ENCODE peak calls at places on chromosomes 11 and 22, in four cellular contexts. Y, R, D and M are unnamed samples.
A peak's percentile ranks its signal among the peaks of the same experiment; 100 is the strongest.

GRCh38 chr11:128195057-128195751 is 392.2 kb downstream of the ETS1 start:
- DNase-seq in D (no peak), Y (peak; percentile 77), R (no peak), M (no peak)

GRCh38 chr11:131457163-131457562 is 86.7 kb downstream of the NTM start:
- DNase-seq in R (no peak), Y (no peak), D (no peak), M (no peak)

GRCh38 chr11:12377106-12377823 is at the start of gene PARVA:
- DNase-seq in D (peak; percentile 64), Y (peak; percentile 20), R (no peak), M (no peak)

GRCh38 chr11:78478536-78478935 is 60.9 kb upstream of the GAB2 start:
- DNase-seq in Y (no peak), R (no peak), D (no peak), M (no peak)

GRCh38 chr22:28841111-28841510 is 40.7 kb upstream of the XBP1 start:
- DNase-seq in R (no peak), Y (no peak), D (no peak), M (no peak)

GRCh38 chr11:75262961-75263852 is 22.6 kb downstream of the TPBGL start:
- DNase-seq in D (no peak), Y (no peak), R (no peak), M (no peak)

GRCh38 chr11:75112200-75112599 is 15.5 kb upstream of the OR2AT4 start:
- DNase-seq in Y (no peak), R (no peak), D (no peak), M (no peak)

GRCh38 chr11:117144477-117145392 is 648 bp downstream of the PAFAH1B2 start:
- DNase-seq in D (peak; percentile 37), R (peak; percentile 26), Y (peak; percentile 32), M (peak; percentile 39)

GRCh38 chr11:8480858-8481257 is 113.2 kb downstream of the STK33 start:
- DNase-seq in Y (no peak), D (no peak), R (no peak), M (no peak)

GRCh38 chr22:27919222-27919942 is at the start of gene PITPNB:
- DNase-seq in R (peak; percentile 99), D (peak; percentile 93), Y (peak; percentile 99), M (peak; percentile 99)

GRCh38 chr11:22634897-22635629 is 9.4 kb upstream of the FANCF start:
- DNase-seq in D (no peak), Y (no peak), R (no peak), M (no peak)

GRCh38 chr11:12534549-12534948 is 139.7 kb upstream of the TEAD1 start:
- DNase-seq in R (no peak), D (no peak), Y (no peak), M (no peak)

GRCh38 chr11:92779746-92780145 is 189.7 kb upstream of the MTNR1B start:
- DNase-seq in D (no peak), Y (no peak), R (no peak), M (no peak)

GRCh38 chr22:29710922-29711593 is 8.7 kb upstream of the CABP7 start:
- DNase-seq in Y (no peak), D (no peak), R (no peak), M (no peak)

GRCh38 chr11:96306933-96307747 is 35.9 kb downstream of the MAML2 start:
- DNase-seq in D (peak; percentile 88), R (no peak), Y (no peak), M (peak; percentile 93)

GRCh38 chr11:46072172-46072964 is 48.9 kb downstream of the PHF21A start:
- DNase-seq in R (no peak), D (no peak), Y (no peak), M (no peak)

GRCh38 chr11:11022126-11022730 is 164.4 kb upstream of the ZBED5 start:
- DNase-seq in D (no peak), Y (peak; percentile 7), R (no peak), M (peak; percentile 47)

GRCh38 chr11:119195680-119196079 is 10.4 kb downstream of the NHERF4 start:
- DNase-seq in D (no peak), R (no peak), Y (no peak), M (no peak)

GRCh38 chr11:79007811-79008294 is 433.0 kb downstream of the TENM4 start:
- DNase-seq in Y (no peak), R (no peak), D (no peak), M (no peak)

GRCh38 chr11:59705281-59705680 is 8.4 kb downstream of the OR10V1 start:
- DNase-seq in R (no peak), D (no peak), Y (no peak), M (no peak)

GRCh38 chr22:31445642-31446041 is 44.0 kb downstream of the EIF4ENIF1 start:
- DNase-seq in Y (no peak), D (no peak), R (no peak), M (no peak)

GRCh38 chr22:31933406-31933805 is 10.9 kb upstream of the YWHAH start:
- DNase-seq in D (no peak), Y (no peak), R (no peak), M (no peak)

GRCh38 chr11:128874406-128874805 is 7.3 kb upstream of the KCNJ1 start:
- DNase-seq in D (no peak), Y (no peak), R (no peak), M (no peak)

GRCh38 chr22:22014285-22014659 is 31.7 kb upstream of the TOP3B start:
- DNase-seq in R (no peak), D (no peak), Y (no peak), M (no peak)

GRCh38 chr11:46663277-46663940 is 37.0 kb downstream of the ARHGAP1 start:
- DNase-seq in R (no peak), Y (no peak), D (no peak), M (no peak)

GRCh38 chr11:11119917-11120316 is 233.1 kb downstream of the CSNK2A3 start:
- DNase-seq in D (no peak), Y (no peak), R (no peak), M (no peak)

GRCh38 chr11:22389526-22390282 is 51.5 kb downstream of the SLC17A6 start:
- DNase-seq in D (no peak), R (no peak), Y (no peak), M (no peak)

GRCh38 chr11:63552921-63553320 is 10.3 kb downstream of the PLAAT2 start:
- DNase-seq in R (no peak), D (no peak), Y (no peak), M (no peak)

GRCh38 chr11:33479216-33479615 is 221.4 kb downstream of the C11orf91 start:
- DNase-seq in D (no peak), Y (no peak), R (no peak), M (no peak)
- H3K27me3 ChIP-seq in D (no peaks in the 10 kb centered on the region), Y (no peaks in the 10 kb centered on the region), R (no peaks in the 10 kb centered on the region), M (peaks cover 8% of the 10 kb centered on the region)

GRCh38 chr11:111230122-111230465 is 15.4 kb upstream of the POU2AF2 start:
- DNase-seq in Y (no peak), D (no peak), R (no peak), M (no peak)
- H3K4me3 ChIP-seq in Y (no peak overlapping the region), D (peak overlapping the region; percentile 68), R (peak overlapping the region; percentile 49), M (no peak overlapping the region)

DNA sequence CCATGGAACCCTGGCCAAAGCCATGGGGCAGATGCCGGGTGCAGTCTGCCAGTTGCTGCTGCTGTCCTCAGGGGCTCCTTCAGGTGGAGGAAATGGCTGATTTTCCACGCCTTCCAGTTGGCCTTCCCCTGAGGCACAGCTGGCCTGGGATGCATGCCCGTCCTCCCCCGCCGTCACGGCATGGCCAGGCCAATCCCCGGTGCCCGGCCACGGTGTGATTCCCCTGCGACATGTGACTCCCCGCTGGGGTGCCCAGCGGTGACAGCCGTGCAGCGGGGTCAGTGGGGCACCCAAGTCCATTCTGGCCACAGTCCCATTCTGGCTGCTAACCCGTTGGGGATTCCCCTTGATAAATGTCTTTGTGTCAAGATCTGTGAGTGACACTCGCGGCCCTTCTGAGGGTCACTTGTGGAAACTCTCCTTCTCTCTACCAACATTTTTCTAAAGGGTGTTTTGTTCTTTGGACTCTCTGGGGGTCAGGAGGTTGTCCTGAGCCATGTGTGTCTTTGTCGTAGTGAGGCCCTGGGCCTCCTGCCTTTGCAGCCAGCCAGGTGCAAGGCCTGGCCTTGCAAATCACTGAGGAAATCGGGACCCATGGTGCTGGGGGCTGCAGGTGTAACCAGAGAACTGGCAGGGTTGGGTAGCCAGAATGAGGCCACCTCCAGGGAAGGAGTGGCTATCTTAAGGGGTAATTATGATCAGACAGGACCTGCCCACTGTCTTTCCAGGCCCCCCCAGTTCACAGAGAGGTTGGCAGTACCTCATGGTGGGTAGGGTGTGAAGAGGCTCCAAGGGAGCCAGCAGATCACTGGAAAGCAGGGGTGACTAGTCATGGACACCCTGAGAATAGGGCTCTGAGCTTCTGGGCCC is 37.1 kb downstream of the KCNQ1OT1 start:
- DNase-seq in R (no peak), D (no peak), Y (no peak), M (no peak)
- H3K9me3 ChIP-seq in R (no peaks in the 10 kb centered on the region), D (peaks cover 23% of the 10 kb centered on the region), Y (no peaks in the 10 kb centered on the region), M (no peaks in the 10 kb centered on the region)

GRCh38 chr11:71115770-71116434 is 136.5 kb downstream of the SHANK2 start:
- DNase-seq in D (no peak), R (no peak), Y (no peak), M (no peak)
- H3K27me3 ChIP-seq in D (no peaks in the 10 kb centered on the region), R (no peaks in the 10 kb centered on the region), Y (no peaks in the 10 kb centered on the region), M (no peaks in the 10 kb centered on the region)

DNA sequence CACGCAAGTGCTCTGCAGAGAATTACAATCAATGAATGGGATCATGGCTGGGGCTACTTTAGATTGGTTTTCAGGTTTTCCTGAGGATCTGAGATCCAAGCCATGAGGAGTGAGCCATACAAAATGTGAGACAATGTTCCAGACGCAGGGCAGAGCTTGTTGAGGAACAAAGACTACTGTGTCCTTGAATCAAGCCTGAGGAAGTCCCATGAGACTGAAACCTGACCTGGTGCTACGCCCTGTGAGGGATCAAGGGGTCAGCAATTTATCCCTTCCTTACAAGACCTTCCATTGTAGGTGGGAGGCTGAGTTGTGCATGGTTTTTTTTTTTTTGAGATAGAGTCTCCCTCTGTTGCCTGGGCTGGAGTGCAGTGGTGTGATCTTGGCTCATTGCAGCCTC is 2.1 kb downstream of the INCENP start:
- DNase-seq in D (no peak), R (no peak), Y (no peak), M (peak; percentile 72)
- H3K4me3 ChIP-seq in D (peak overlapping the region; percentile 77), R (no peak overlapping the region), Y (no peak overlapping the region), M (peak overlapping the region; percentile 97)

DNA sequence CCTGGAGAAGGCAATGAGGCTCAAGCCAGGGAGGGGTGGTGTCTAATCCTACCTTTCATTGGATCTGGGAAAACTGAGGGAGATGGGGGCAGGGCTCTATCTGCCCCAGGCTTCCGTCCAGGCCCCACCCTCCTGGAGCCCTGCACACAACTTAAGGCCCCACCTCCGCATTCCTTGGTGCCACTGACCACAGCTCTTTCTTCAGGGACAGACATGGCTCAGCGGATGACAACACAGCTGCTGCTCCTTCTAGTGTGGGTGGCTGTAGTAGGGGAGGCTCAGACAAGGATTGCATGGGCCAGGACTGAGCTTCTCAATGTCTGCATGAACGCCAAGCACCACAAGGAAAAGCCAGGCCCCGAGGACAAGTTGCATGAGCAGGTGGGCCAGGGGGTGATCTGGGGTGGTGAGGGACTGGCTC is at the start of gene FOLR1:
- DNase-seq in D (peak; percentile 57), R (no peak), Y (no peak), M (peak; percentile 74)
- H3K9me3 ChIP-seq in D (no peaks in the 10 kb centered on the region), R (no peaks in the 10 kb centered on the region), Y (no peaks in the 10 kb centered on the region), M (no peaks in the 10 kb centered on the region)

DNA sequence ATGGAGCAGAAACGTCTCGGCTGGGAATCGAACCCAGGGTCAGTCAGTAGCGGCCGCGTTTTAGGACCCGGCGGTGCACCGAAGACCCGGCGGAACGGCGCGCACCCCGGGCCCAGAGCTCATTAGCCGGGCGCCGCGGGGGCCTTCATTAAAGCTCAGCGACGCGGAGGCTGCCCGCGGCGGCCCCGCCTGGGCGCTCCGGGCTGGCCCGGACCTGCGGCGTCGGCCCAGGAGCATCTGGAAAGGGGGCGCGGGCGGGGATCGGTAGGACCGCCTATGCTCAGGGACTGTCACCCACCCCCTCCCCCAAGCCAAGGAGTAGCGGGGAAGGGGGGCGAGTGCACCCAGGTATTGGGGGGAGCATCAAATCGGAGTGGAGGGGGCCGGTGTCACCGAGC is 52.2 kb downstream of the CYTH4 start:
- DNase-seq in D (no peak), Y (no peak), R (no peak), M (no peak)
- H3K27me3 ChIP-seq in D (peaks cover 10% of the 10 kb centered on the region), Y (peaks cover 18% of the 10 kb centered on the region), R (no peaks in the 10 kb centered on the region), M (peaks cover 42% of the 10 kb centered on the region)

GRCh38 chr11:100689141-100689540 is 2.1 kb downstream of the ARHGAP42 start:
- DNase-seq in R (no peak), D (no peak), Y (no peak), M (no peak)
- H3K4me3 ChIP-seq in R (no peak overlapping the region), D (peak overlapping the region; percentile 44), Y (no peak overlapping the region), M (no peak overlapping the region)